ENCODE peak calls at places on chromosomes 12 and 14, in five cellular contexts. One of them, this sample, is unnamed.

GRCh38 chr12:24226745-24227350 is 277.4 kb upstream of the SOX5 start:
- DNase-seq in adrenal gland: no peak
- DNase-seq in tibial nerve: no peak
- DNase-seq in upper lobe of right lung: no peak
- DNase-seq in endodermal cell: peak; percentile 66
- DNase-seq in this sample: peak; percentile 89

GRCh38 chr14:105052110-105052458 is 13.1 kb downstream of the GPR132 start:
- DNase-seq in upper lobe of right lung: no peak
- DNase-seq in endodermal cell: no peak
- DNase-seq in tibial nerve: no peak
- DNase-seq in adrenal gland: no peak
- DNase-seq in this sample: no peak

GRCh38 chr12:44774815-44775411 is 101.2 kb downstream of the NELL2 start:
- DNase-seq in adrenal gland: no peak
- DNase-seq in endodermal cell: peak; percentile 94
- DNase-seq in tibial nerve: no peak
- DNase-seq in upper lobe of right lung: no peak
- DNase-seq in this sample: peak; percentile 40

GRCh38 chr14:55233591-55233990 is 37.6 kb upstream of the FBXO34 start:
- DNase-seq in adrenal gland: no peak
- DNase-seq in endodermal cell: no peak
- DNase-seq in upper lobe of right lung: no peak
- DNase-seq in tibial nerve: no peak
- DNase-seq in this sample: no peak

GRCh38 chr14:59585891-59586554 is 9.4 kb upstream of the CCDC175 start:
- DNase-seq in tibial nerve: no peak
- DNase-seq in upper lobe of right lung: no peak
- DNase-seq in adrenal gland: no peak
- DNase-seq in endodermal cell: no peak
- DNase-seq in this sample: peak; percentile 60

GRCh38 chr12:22064968-22065367 is 18.9 kb downstream of the CMAS start:
- DNase-seq in endodermal cell: no peak
- DNase-seq in adrenal gland: no peak
- DNase-seq in tibial nerve: no peak
- DNase-seq in upper lobe of right lung: no peak
- DNase-seq in this sample: no peak

GRCh38 chr12:89370850-89371249 is 18.5 kb upstream of the DUSP6 start:
- DNase-seq in tibial nerve: no peak
- DNase-seq in upper lobe of right lung: no peak
- DNase-seq in adrenal gland: no peak
- DNase-seq in endodermal cell: no peak
- DNase-seq in this sample: peak; percentile 99

GRCh38 chr14:58882577-58883018 is 244.8 kb downstream of the DACT1 start:
- DNase-seq in adrenal gland: peak; percentile 22
- DNase-seq in tibial nerve: no peak
- DNase-seq in upper lobe of right lung: no peak
- DNase-seq in endodermal cell: no peak
- DNase-seq in this sample: no peak

GRCh38 chr14:103629503-103630121 is 601 bp downstream of the KLC1 start:
- DNase-seq in tibial nerve: no peak
- DNase-seq in upper lobe of right lung: peak; percentile 80
- DNase-seq in endodermal cell: peak; percentile 81
- DNase-seq in adrenal gland: peak; percentile 40
- DNase-seq in this sample: peak; percentile 27

GRCh38 chr14:65222434-65222833 is 120.1 kb upstream of the MAX start:
- DNase-seq in tibial nerve: no peak
- DNase-seq in upper lobe of right lung: peak; percentile 73
- DNase-seq in endodermal cell: peak; percentile 86
- DNase-seq in adrenal gland: peak; percentile 36
- DNase-seq in this sample: peak; percentile 60

GRCh38 chr12:88472248-88472647 is 108.0 kb downstream of the KITLG start:
- DNase-seq in tibial nerve: no peak
- DNase-seq in upper lobe of right lung: no peak
- DNase-seq in endodermal cell: no peak
- DNase-seq in adrenal gland: no peak
- DNase-seq in this sample: peak; percentile 48

GRCh38 chr12:92034858-92035401 is 110.7 kb downstream of the BTG1 start:
- DNase-seq in endodermal cell: no peak
- DNase-seq in adrenal gland: peak; percentile 49
- DNase-seq in tibial nerve: peak; percentile 41
- DNase-seq in upper lobe of right lung: peak; percentile 62
- DNase-seq in this sample: peak; percentile 98

GRCh38 chr14:104313674-104314073 is 175.3 kb downstream of the KIF26A start:
- DNase-seq in adrenal gland: no peak
- DNase-seq in upper lobe of right lung: no peak
- DNase-seq in endodermal cell: peak; percentile 7
- DNase-seq in tibial nerve: no peak
- DNase-seq in this sample: no peak

GRCh38 chr12:68189766-68190700 is 30.5 kb upstream of the IFNG start:
- DNase-seq in tibial nerve: no peak
- DNase-seq in upper lobe of right lung: no peak
- DNase-seq in adrenal gland: no peak
- DNase-seq in endodermal cell: no peak
- DNase-seq in this sample: peak; percentile 75

GRCh38 chr12:67086116-67086515 is 183.0 kb upstream of the CAND1 start:
- DNase-seq in tibial nerve: no peak
- DNase-seq in upper lobe of right lung: no peak
- DNase-seq in endodermal cell: no peak
- DNase-seq in adrenal gland: no peak
- DNase-seq in this sample: no peak

GRCh38 chr14:74630881-74631690 is 19.0 kb upstream of the LTBP2 start:
- DNase-seq in upper lobe of right lung: no peak
- DNase-seq in adrenal gland: no peak
- DNase-seq in tibial nerve: no peak
- DNase-seq in endodermal cell: no peak
- DNase-seq in this sample: no peak

GRCh38 chr14:57182760-57183503 is 85.8 kb downstream of the EXOC5 start:
- DNase-seq in upper lobe of right lung: no peak
- DNase-seq in adrenal gland: no peak
- DNase-seq in endodermal cell: peak; percentile 78
- DNase-seq in tibial nerve: no peak
- DNase-seq in this sample: peak; percentile 37

GRCh38 chr14:25150934-25151790 is 101.2 kb upstream of the STXBP6 start:
- DNase-seq in upper lobe of right lung: no peak
- DNase-seq in endodermal cell: no peak
- DNase-seq in adrenal gland: no peak
- DNase-seq in tibial nerve: no peak
- DNase-seq in this sample: peak; percentile 53

GRCh38 chr14:52694761-52695480 is 437 bp downstream of the ERO1A start:
- DNase-seq in endodermal cell: peak; percentile 72
- DNase-seq in upper lobe of right lung: peak; percentile 75
- DNase-seq in tibial nerve: no peak
- DNase-seq in adrenal gland: no peak
- DNase-seq in this sample: peak; percentile 71

GRCh38 chr14:52356025-52356424 is 41.9 kb downstream of the PTGER2 start:
- DNase-seq in upper lobe of right lung: no peak
- DNase-seq in tibial nerve: no peak
- DNase-seq in endodermal cell: no peak
- DNase-seq in adrenal gland: no peak
- DNase-seq in this sample: peak; percentile 51

GRCh38 chr12:43210437-43211197 is 341.4 kb downstream of the ADAMTS20 start:
- DNase-seq in upper lobe of right lung: no peak
- DNase-seq in adrenal gland: no peak
- DNase-seq in tibial nerve: no peak
- DNase-seq in endodermal cell: no peak
- DNase-seq in this sample: peak; percentile 21

GRCh38 chr14:61145258-61145902 is 135.8 kb downstream of the TMEM30B start:
- DNase-seq in endodermal cell: no peak
- DNase-seq in upper lobe of right lung: no peak
- DNase-seq in adrenal gland: no peak
- DNase-seq in tibial nerve: no peak
- DNase-seq in this sample: peak; percentile 87

GRCh38 chr14:68807148-68807600 is 14.3 kb upstream of the ZFP36L1 start:
- DNase-seq in tibial nerve: no peak
- DNase-seq in endodermal cell: peak; percentile 48
- DNase-seq in adrenal gland: peak; percentile 59
- DNase-seq in upper lobe of right lung: peak; percentile 73
- DNase-seq in this sample: peak; percentile 48

GRCh38 chr12:28958553-28959195 is 190.4 kb upstream of the FAR2 start:
- DNase-seq in adrenal gland: no peak
- DNase-seq in tibial nerve: no peak
- DNase-seq in endodermal cell: no peak
- DNase-seq in upper lobe of right lung: no peak
- DNase-seq in this sample: peak; percentile 53

GRCh38 chr12:45433441-45433868 is 217.6 kb downstream of the ANO6 start:
- DNase-seq in endodermal cell: peak; percentile 94
- DNase-seq in upper lobe of right lung: no peak
- DNase-seq in adrenal gland: no peak
- DNase-seq in tibial nerve: no peak
- DNase-seq in this sample: no peak

GRCh38 chr12:47945341-47945728 is 18.1 kb upstream of the TMEM106C start:
- DNase-seq in endodermal cell: no peak
- DNase-seq in tibial nerve: no peak
- DNase-seq in upper lobe of right lung: no peak
- DNase-seq in adrenal gland: no peak
- DNase-seq in this sample: peak; percentile 67

GRCh38 chr14:103232338-103232808 is 101.7 kb upstream of the EIF5 start:
- DNase-seq in adrenal gland: no peak
- DNase-seq in upper lobe of right lung: peak; percentile 55
- DNase-seq in tibial nerve: no peak
- DNase-seq in endodermal cell: peak; percentile 64
- DNase-seq in this sample: no peak

GRCh38 chr14:67426983-67427601 is 15.1 kb upstream of the PLEK2 start:
- DNase-seq in tibial nerve: peak; percentile 35
- DNase-seq in adrenal gland: peak; percentile 82
- DNase-seq in upper lobe of right lung: peak; percentile 81
- DNase-seq in endodermal cell: peak; percentile 95
- DNase-seq in this sample: peak; percentile 85

GRCh38 chr14:32393119-32393518 is 64.0 kb downstream of the AKAP6 start:
- DNase-seq in adrenal gland: no peak
- DNase-seq in endodermal cell: no peak
- DNase-seq in upper lobe of right lung: no peak
- DNase-seq in tibial nerve: no peak
- DNase-seq in this sample: no peak

GRCh38 chr14:35435177-35435576 is 30.6 kb upstream of the NFKBIA start:
- DNase-seq in tibial nerve: no peak
- DNase-seq in adrenal gland: no peak
- DNase-seq in endodermal cell: no peak
- DNase-seq in upper lobe of right lung: no peak
- DNase-seq in this sample: peak; percentile 56

GRCh38 chr12:3987571-3987970 is 114.4 kb upstream of the PARP11 start:
- DNase-seq in tibial nerve: no peak
- DNase-seq in adrenal gland: no peak
- DNase-seq in upper lobe of right lung: no peak
- DNase-seq in endodermal cell: no peak
- DNase-seq in this sample: no peak

GRCh38 chr14:64213853-64214570 is 80.2 kb downstream of the ESR2 start:
- DNase-seq in adrenal gland: no peak
- DNase-seq in tibial nerve: no peak
- DNase-seq in endodermal cell: no peak
- DNase-seq in upper lobe of right lung: no peak
- DNase-seq in this sample: no peak

GRCh38 chr14:64217747-64218146 is 76.4 kb downstream of the ESR2 start:
- DNase-seq in tibial nerve: no peak
- DNase-seq in endodermal cell: no peak
- DNase-seq in adrenal gland: no peak
- DNase-seq in upper lobe of right lung: no peak
- DNase-seq in this sample: no peak

GRCh38 chr14:64215274-64215673 is 78.9 kb downstream of the ESR2 start:
- DNase-seq in upper lobe of right lung: no peak
- DNase-seq in endodermal cell: no peak
- DNase-seq in tibial nerve: no peak
- DNase-seq in adrenal gland: no peak
- DNase-seq in this sample: no peak

GRCh38 chr14:64217318-64217717 is 76.9 kb downstream of the ESR2 start:
- DNase-seq in endodermal cell: no peak
- DNase-seq in upper lobe of right lung: no peak
- DNase-seq in adrenal gland: no peak
- DNase-seq in tibial nerve: no peak
- DNase-seq in this sample: peak; percentile 76

DNA sequence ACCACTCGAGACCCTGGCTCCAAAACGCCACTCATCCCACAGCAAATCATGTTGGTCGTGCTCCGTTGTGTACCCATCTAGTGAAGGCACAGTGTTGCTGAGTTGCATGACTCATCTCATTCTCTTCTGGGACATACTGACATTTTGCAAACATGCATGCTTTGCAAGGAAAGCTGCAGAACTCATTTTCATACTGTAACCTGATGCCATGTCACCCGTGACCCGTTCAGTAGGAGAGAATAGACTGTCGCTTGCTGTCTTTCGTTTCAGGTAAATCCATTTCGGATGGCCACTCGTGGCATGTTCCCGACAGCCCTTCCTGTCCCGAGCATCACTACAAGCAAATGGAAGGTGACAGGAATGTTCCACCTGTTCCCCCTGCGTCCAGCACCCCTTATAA is 78.2 kb downstream of the ESR2 start:
- DNase-seq in adrenal gland: no peak
- DNase-seq in upper lobe of right lung: no peak
- DNase-seq in tibial nerve: no peak
- DNase-seq in endodermal cell: no peak
- DNase-seq in this sample: no peak
- H3K4me3 ChIP-seq in adrenal gland: no peak overlapping the region
- H3K4me3 ChIP-seq in upper lobe of right lung: no peak overlapping the region
- H3K4me3 ChIP-seq in tibial nerve: no peak overlapping the region
- H3K4me3 ChIP-seq in endodermal cell: no peak overlapping the region
- H3K4me3 ChIP-seq in this sample: no peak overlapping the region

GRCh38 chr12:116278667-116279066 is 1.2 kb upstream of the MED13L start:
- DNase-seq in tibial nerve: no peak
- DNase-seq in upper lobe of right lung: no peak
- DNase-seq in endodermal cell: no peak
- DNase-seq in adrenal gland: no peak
- DNase-seq in this sample: no peak

GRCh38 chr12:116276433-116277216 is 868 bp downstream of the MED13L start:
- DNase-seq in endodermal cell: peak; percentile 89
- DNase-seq in tibial nerve: peak; percentile 47
- DNase-seq in adrenal gland: peak; percentile 68
- DNase-seq in upper lobe of right lung: peak; percentile 88
- DNase-seq in this sample: peak; percentile 82

GRCh38 chr12:116274552-116275375 is 2.7 kb downstream of the MED13L start:
- DNase-seq in upper lobe of right lung: no peak
- DNase-seq in adrenal gland: no peak
- DNase-seq in tibial nerve: no peak
- DNase-seq in endodermal cell: no peak
- DNase-seq in this sample: no peak

GRCh38 chr12:116278259-116278595 is 734 bp upstream of the MED13L start:
- DNase-seq in adrenal gland: no peak
- DNase-seq in endodermal cell: no peak
- DNase-seq in tibial nerve: no peak
- DNase-seq in upper lobe of right lung: no peak
- DNase-seq in this sample: no peak

GRCh38 chr12:116277393-116278258 is at the start of gene MED13L:
- DNase-seq in upper lobe of right lung: peak; percentile 94
- DNase-seq in tibial nerve: peak; percentile 85
- DNase-seq in adrenal gland: peak; percentile 90
- DNase-seq in endodermal cell: peak; percentile 98
- DNase-seq in this sample: peak; percentile 89
- TF ChIP-seq CTCF in upper lobe of right lung: no peak
- TF ChIP-seq CTCF in tibial nerve: peak; percentile 93
- TF ChIP-seq CTCF in adrenal gland: no peak
- TF ChIP-seq CTCF in endodermal cell: peak; percentile 61
- TF ChIP-seq CTCF in this sample: no peak

GRCh38 chr14:22395803-22396202 is 193.2 kb downstream of the DAD1 start:
- DNase-seq in tibial nerve: no peak
- DNase-seq in endodermal cell: no peak
- DNase-seq in upper lobe of right lung: no peak
- DNase-seq in adrenal gland: no peak
- DNase-seq in this sample: no peak
- H3K4me3 ChIP-seq in tibial nerve: no peak overlapping the region
- H3K4me3 ChIP-seq in endodermal cell: no peak overlapping the region
- H3K4me3 ChIP-seq in upper lobe of right lung: no peak overlapping the region
- H3K4me3 ChIP-seq in adrenal gland: no peak overlapping the region
- H3K4me3 ChIP-seq in this sample: no peak overlapping the region

GRCh38 chr12:50055831-50056628 is 1.4 kb upstream of the ASIC1 start:
- DNase-seq in adrenal gland: no peak
- DNase-seq in upper lobe of right lung: no peak
- DNase-seq in endodermal cell: peak; percentile 92
- DNase-seq in tibial nerve: no peak
- DNase-seq in this sample: peak; percentile 63
- TF ChIP-seq CTCF in adrenal gland: peak; percentile 88
- TF ChIP-seq CTCF in upper lobe of right lung: peak; percentile 95
- TF ChIP-seq CTCF in endodermal cell: peak; percentile 99
- TF ChIP-seq CTCF in tibial nerve: peak; percentile 90
- TF ChIP-seq CTCF in this sample: peak; percentile 99

This sample was measured in epithelial cell of esophagus.